ENCODE peak calls at places on chromosomes 1 and 21, in eight cellular contexts. N is spleen; Z is tibial artery; D is tibial nerve; L is mammary epithelial cell; X is heart left ventricle; P is left lung; H is effector memory CD4-positive, alpha-beta T cell. F is an unnamed sample.
A peak's percentile ranks its signal among the peaks of the same experiment; 100 is the strongest.

GRCh38 chr21:46222436-46223116 is 6.0 kb downstream of the LSS start:
- DNase-seq in N (peak; percentile 68), Z (no peak), D (no peak), L (no peak), X (no peak), P (no peak), H (no peak), F (no peak)

GRCh38 chr21:41664881-41665765 is 101.7 kb downstream of the RIPK4 start:
- DNase-seq in N (peak; percentile 62), Z (peak; percentile 82), D (peak; percentile 24), L (no peak), X (no peak), P (no peak), H (no peak), F (no peak)

GRCh38 chr21:35873441-35873840 is 186.9 kb downstream of the SETD4 start:
- DNase-seq in N (no peak), Z (no peak), D (no peak), L (no peak), X (no peak), P (no peak), H (no peak), F (no peak)

GRCh38 chr1:97254731-97255463 is 533.3 kb downstream of the PTBP2 start:
- DNase-seq in N (no peak), Z (no peak), D (no peak), L (no peak), X (no peak), P (no peak), H (no peak), F (no peak)

GRCh38 chr1:42928859-42929258 is 29.8 kb downstream of the SLC2A1 start:
- DNase-seq in N (peak; percentile 76), Z (no peak), D (no peak), L (no peak), X (no peak), P (no peak), H (no peak), F (no peak)

GRCh38 chr1:163275222-163275621 is 46.5 kb upstream of the NUF2 start:
- DNase-seq in N (no peak), Z (no peak), D (no peak), L (no peak), X (no peak), P (no peak), H (no peak), F (no peak)

GRCh38 chr1:30748699-30749401 is 8.7 kb downstream of the LAPTM5 start:
- DNase-seq in N (peak; percentile 75), Z (no peak), D (no peak), L (no peak), X (no peak), P (no peak), H (no peak), F (no peak)

GRCh38 chr1:1298861-1299685 is 8.7 kb downstream of the ACAP3 start:
- DNase-seq in N (no peak), Z (no peak), D (no peak), L (no peak), X (no peak), P (no peak), H (no peak), F (no peak)

GRCh38 chr1:221979461-221980032 is 237.7 kb upstream of the DUSP10 start:
- DNase-seq in N (no peak), Z (no peak), D (no peak), L (no peak), X (no peak), P (no peak), H (no peak), F (no peak)

GRCh38 chr1:17232759-17233661 is 15.9 kb upstream of the PADI3 start:
- DNase-seq in N (no peak), Z (no peak), D (no peak), L (peak; percentile 96), X (no peak), P (no peak), H (no peak), F (no peak)

GRCh38 chr1:11078631-11079030 is 18.8 kb upstream of the SRM start:
- DNase-seq in N (no peak), Z (no peak), D (no peak), L (no peak), X (no peak), P (no peak), H (no peak), F (no peak)

GRCh38 chr1:232925421-232926202 is 24.8 kb upstream of the NTPCR start:
- DNase-seq in N (no peak), Z (no peak), D (no peak), L (no peak), X (no peak), P (no peak), H (no peak), F (no peak)

GRCh38 chr1:158509471-158510161 is 37.6 kb downstream of the OR10R2 start:
- DNase-seq in N (no peak), Z (no peak), D (no peak), L (no peak), X (no peak), P (no peak), H (no peak), F (no peak)

GRCh38 chr1:221824025-221824424 is 82.1 kb upstream of the DUSP10 start:
- DNase-seq in N (no peak), Z (no peak), D (no peak), L (peak; percentile 91), X (no peak), P (no peak), H (no peak), F (no peak)

GRCh38 chr1:169511339-169512028 is 25.7 kb upstream of the SLC19A2 start:
- DNase-seq in N (no peak), Z (peak; percentile 60), D (no peak), L (peak; percentile 84), X (no peak), P (no peak), H (no peak), F (no peak)

GRCh38 chr1:7299329-7299799 is 471.7 kb upstream of the VAMP3 start:
- DNase-seq in N (no peak), Z (peak; percentile 52), D (peak; percentile 25), L (peak; percentile 70), X (peak; percentile 76), P (peak; percentile 54), H (no peak), F (no peak)

GRCh38 chr21:16169102-16169511 is 439.3 kb downstream of the USP25 start:
- DNase-seq in N (no peak), Z (no peak), D (no peak), L (no peak), X (no peak), P (no peak), H (no peak), F (no peak)

DNA sequence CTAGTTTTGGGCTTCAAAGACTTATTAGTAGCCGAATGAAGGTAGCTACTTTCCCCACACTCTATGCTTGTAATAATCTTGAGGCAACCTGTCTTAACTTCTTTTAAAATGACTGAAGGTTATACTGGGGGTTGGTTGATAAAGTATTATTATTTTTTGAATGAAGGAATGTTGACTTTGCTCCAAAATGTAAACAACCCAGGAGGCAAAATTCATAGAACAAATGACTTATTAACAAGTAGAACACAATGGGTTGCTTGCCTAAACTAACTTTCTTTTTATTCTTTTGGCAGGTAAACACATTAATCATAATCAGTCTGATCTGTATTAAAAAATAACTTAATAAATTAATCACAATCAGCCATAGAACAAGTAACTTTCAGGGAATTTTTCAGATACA is 440.0 kb downstream of the USP25 start:
- DNase-seq in N (no peak), Z (no peak), D (no peak), L (no peak), X (no peak), P (no peak), H (no peak), F (no peak)
- H3K27ac ChIP-seq in N (no peak overlapping the region), Z (no peak overlapping the region), D (peak overlapping the region; percentile 21), L (no peak overlapping the region), X (no peak overlapping the region), P (no peak overlapping the region), H (no peak overlapping the region), F (no peak overlapping the region)

GRCh38 chr1:199665371-199665770 is 362.1 kb upstream of the NR5A2 start:
- DNase-seq in N (no peak), Z (no peak), D (no peak), L (no peak), X (no peak), P (no peak), H (no peak), F (no peak)

GRCh38 chr1:199660071-199660470 is 367.4 kb upstream of the NR5A2 start:
- DNase-seq in N (no peak), Z (no peak), D (no peak), L (no peak), X (no peak), P (no peak), H (no peak), F (no peak)
- H3K27ac ChIP-seq in N (no peak overlapping the region), Z (no peak overlapping the region), D (no peak overlapping the region), L (no peak overlapping the region), X (no peak overlapping the region), P (no peak overlapping the region), H (no peak overlapping the region), F (no peak overlapping the region)

DNA sequence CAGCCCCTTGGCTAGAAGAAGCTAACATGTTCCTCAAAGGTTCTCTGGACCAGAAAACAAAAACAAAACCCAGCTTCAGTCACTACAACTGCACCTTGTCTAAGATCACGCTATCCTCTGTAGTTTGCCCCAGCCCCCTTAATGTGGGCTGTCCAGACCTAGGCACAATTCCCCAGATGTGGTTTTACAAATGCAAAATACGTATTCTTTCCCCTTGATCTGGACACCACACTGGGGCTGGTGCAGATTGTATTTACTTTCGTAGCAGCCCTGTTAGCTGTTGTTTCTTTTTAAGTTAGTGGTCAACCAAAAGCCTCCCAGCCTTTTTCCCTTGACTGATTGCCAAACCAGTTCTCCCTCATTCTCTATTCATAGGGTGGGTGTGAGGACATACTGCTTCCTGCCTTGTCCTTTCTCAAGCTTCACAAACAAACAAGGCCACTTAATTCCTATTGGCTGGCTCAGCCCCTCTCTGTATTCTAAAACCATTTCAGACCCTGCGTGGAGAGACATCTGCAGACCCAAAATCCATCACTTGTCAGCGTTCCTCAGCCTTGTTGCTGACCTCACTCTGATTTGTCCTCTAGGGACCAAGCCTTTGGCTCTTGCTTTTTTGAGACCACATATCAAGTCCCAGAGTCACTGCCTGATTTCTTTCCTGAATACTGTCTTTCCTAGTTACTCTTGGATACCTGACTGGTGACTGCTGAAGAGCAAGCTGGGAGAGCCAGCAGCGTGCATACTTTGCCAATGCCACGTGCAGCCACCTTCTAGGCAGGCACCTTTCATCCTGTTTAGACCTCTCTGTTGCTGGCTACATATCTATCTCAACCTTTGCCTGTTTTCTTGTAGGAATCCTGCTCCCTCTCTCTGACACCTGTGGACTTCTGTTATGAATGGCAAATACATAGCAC is 96.4 kb upstream of the RAB3GAP2 start:
- DNase-seq in N (no peak), Z (no peak), D (no peak), L (peak; percentile 64), X (no peak), P (no peak), H (no peak), F (no peak)
- H3K27ac ChIP-seq in N (no peak overlapping the region), Z (no peak overlapping the region), D (peak overlapping the region; percentile 34), L (no peak overlapping the region), X (peak overlapping the region; percentile 58), P (no peak overlapping the region), H (no peak overlapping the region), F (no peak overlapping the region)

DNA sequence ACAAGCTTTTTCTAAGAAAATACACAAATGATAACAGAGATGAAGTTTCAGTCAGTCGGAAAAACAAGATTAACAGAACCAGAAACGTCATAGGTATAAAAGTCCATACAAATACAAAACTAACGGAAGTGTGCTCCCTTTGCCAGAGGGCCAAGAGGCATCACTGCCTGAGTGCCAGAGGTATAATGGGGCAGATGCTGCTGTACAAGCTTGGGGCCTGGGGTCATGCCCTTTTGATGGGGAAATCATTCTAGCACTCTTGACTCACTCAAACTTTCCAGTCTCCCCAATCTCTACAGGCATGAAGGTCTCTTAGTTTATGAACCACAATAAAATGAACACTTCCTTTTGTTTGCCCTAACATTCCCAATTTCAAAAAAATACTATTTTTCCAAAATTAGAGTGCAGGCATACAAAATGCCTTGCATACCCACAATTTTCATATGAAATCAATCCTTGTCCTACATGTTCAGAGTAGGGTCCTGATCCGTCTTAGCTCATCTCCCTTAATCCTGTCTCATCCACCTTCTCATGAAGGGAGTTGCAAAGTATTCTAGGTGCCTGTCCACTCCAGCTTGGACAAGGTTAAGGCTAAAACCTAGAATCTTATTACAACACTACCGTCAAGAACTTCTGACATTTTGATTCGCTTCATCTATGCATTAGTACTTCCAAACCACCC is 1.5 kb downstream of the RPL22 start:
- DNase-seq in N (no peak), Z (no peak), D (no peak), L (no peak), X (no peak), P (no peak), H (no peak), F (no peak)
- H3K27ac ChIP-seq in N (no peak overlapping the region), Z (peak overlapping the region; percentile 84), D (no peak overlapping the region), L (peak overlapping the region; percentile 79), X (no peak overlapping the region), P (no peak overlapping the region), H (peak overlapping the region; percentile 82), F (no peak overlapping the region)

F was measured in pancreas.